ENCODE peak calls at places on chromosomes 6 and 20, in nine cellular contexts. M is Kasumi-1; O is Panc1; Z is effector memory CD4-positive, alpha-beta T cell; Y is fibroblast of the conjunctiva; I is stimulated activated CD4-positive, alpha-beta T cell treated with anti-CD3 and anti-CD28 coated beads, Interleukin-4, amount 100 ng/mL, for 1 hour; C is cardiac muscle cell; A is T-cell; L is COLO829. Q is an unnamed sample.

GRCh38 chr20:57899554-57899953 is 189.7 kb upstream of the PMEPA1 start:
- DNase-seq in C (no peak), M (no peak), A (no peak), O (no peak), Y (no peak), I (no peak), Z (no peak), L (no peak), Q (no peak)

GRCh38 chr6:111712398-111712797 is 106.7 kb upstream of the TRAF3IP2 start:
- DNase-seq in I (no peak), C (peak), O (no peak), A (peak), Y (no peak), L (no peak), M (no peak), Z (no peak), Q (no peak)

GRCh38 chr20:44594730-44595129 is 12.4 kb downstream of the PKIG start:
- DNase-seq in A (no peak), O (no peak), M (no peak), Y (no peak), C (no peak), I (no peak), L (peak), Z (no peak), Q (no peak)

GRCh38 chr6:2353412-2354137 is 108.2 kb upstream of the GMDS start:
- DNase-seq in L (peak), Z (peak), O (peak), C (peak), A (peak), Y (peak), M (peak), I (peak), Q (peak)

GRCh38 chr6:166565084-166565651 is 21.3 kb downstream of the RAMACL start:
- DNase-seq in A (no peak), I (no peak), M (no peak), Z (no peak), Y (no peak), O (no peak), L (no peak), C (peak), Q (no peak)

GRCh38 chr6:121994936-121995335 is 404.5 kb upstream of the HSF2 start:
- DNase-seq in A (no peak), Y (no peak), L (no peak), M (no peak), O (no peak), C (no peak), I (no peak), Z (no peak), Q (no peak)

GRCh38 chr20:36153204-36153603 is 1.3 kb upstream of the EPB41L1 start:
- DNase-seq in Y (no peak), I (no peak), L (no peak), C (no peak), O (no peak), A (no peak), Z (no peak), M (no peak), Q (no peak)

GRCh38 chr20:36815454-36816091 is 42.0 kb upstream of the DSN1 start:
- DNase-seq in Z (no peak), O (no peak), C (no peak), L (no peak), A (no peak), I (no peak), M (no peak), Y (no peak), Q (no peak)

GRCh38 chr6:164926686-164927085 is 382.7 kb downstream of the C6orf118 start:
- DNase-seq in Y (no peak), M (no peak), O (no peak), Z (no peak), C (no peak), A (no peak), I (no peak), L (no peak), Q (no peak)

GRCh38 chr20:4153251-4153650 is 137.9 kb upstream of the RNF24 start:
- DNase-seq in I (no peak), O (no peak), Z (no peak), L (peak), Y (no peak), C (no peak), M (no peak), A (no peak), Q (no peak)

GRCh38 chr6:50791900-50792508 is 26.7 kb upstream of the TFAP2B start:
- DNase-seq in M (peak), A (no peak), L (peak), Y (peak), C (peak), O (peak), Z (no peak), I (no peak), Q (no peak)

Q was measured in nucleus accumbens.